ENCODE peak calls at places on chromosomes 11 and 22, in five cellular contexts. I, X, C, K and S are unnamed samples.

GRCh38 chr11:37774441-37774840 is 1176.4 kb upstream of the RAG2 start:
- DNase-seq in I (no peak), X (no peak), C (no peak), K (no peak), S (no peak)

GRCh38 chr11:9906043-9906791 is 242.3 kb downstream of the SWAP70 start:
- DNase-seq in I (peak), X (no peak), C (peak), K (no peak), S (no peak)

GRCh38 chr22:26922804-26923203 is 265.4 kb downstream of the MIAT start:
- DNase-seq in I (no peak), X (no peak), C (no peak), K (no peak), S (no peak)

GRCh38 chr11:34343686-34344085 is 14.1 kb downstream of the ABTB2 start:
- DNase-seq in I (no peak), X (no peak), C (no peak), K (no peak), S (no peak)

GRCh38 chr11:44763111-44763820 is 36.5 kb downstream of the TSPAN18 start:
- DNase-seq in I (peak), X (no peak), C (no peak), K (no peak), S (no peak)

GRCh38 chr11:124875943-124876817 is 10.9 kb downstream of the ROBO3 start:
- DNase-seq in I (peak), X (peak), C (peak), K (peak), S (peak)

GRCh38 chr11:122653911-122654310 is 1.6 kb upstream of the UBASH3B start:
- DNase-seq in I (no peak), X (no peak), C (no peak), K (no peak), S (no peak)

GRCh38 chr11:11465280-11465679 is 112.2 kb upstream of the CSNK2A3 start:
- DNase-seq in I (no peak), X (no peak), C (no peak), K (no peak), S (no peak)

GRCh38 chr11:35012467-35013191 is 96.2 kb downstream of the PDHX start:
- DNase-seq in I (no peak), X (no peak), C (no peak), K (no peak), S (no peak)

GRCh38 chr11:39668640-39669039 is 1790.8 kb downstream of the LRRC4C start:
- DNase-seq in I (peak), X (no peak), C (peak), K (no peak), S (no peak)